ENCODE peak calls at places on chromosome 6, in six cellular contexts. B is heart left ventricle, H is IMR-90, Y is transverse colon, X is A549, Z is suprapubic skin. M is an unnamed sample.

GRCh38 chr6:19995575-19996257 is 158.5 kb downstream of the ID4 start:
- DNase-seq in B (no peak), H (no peak), Z (no peak), Y (no peak), X (no peak), M (no peak)

GRCh38 chr6:76697585-76697984 is 625.1 kb upstream of the IMPG1 start:
- DNase-seq in Z (no peak), H (peak; percentile 18), B (no peak), Y (no peak), X (no peak), M (no peak)

GRCh38 chr6:125245523-125246264 is 56.1 kb downstream of the HDDC2 start:
- DNase-seq in X (no peak), B (no peak), Z (no peak), Y (peak; percentile 45), H (no peak), M (no peak)

GRCh38 chr6:166581091-166581511 is 5.4 kb downstream of the RAMACL start:
- DNase-seq in H (no peak), Y (no peak), X (no peak), B (no peak), Z (no peak), M (no peak)

GRCh38 chr6:113750148-113750547 is 107.0 kb upstream of the MARCKS start:
- DNase-seq in Z (no peak), X (no peak), B (no peak), H (no peak), Y (no peak), M (no peak)

GRCh38 chr6:46378882-46379405 is 112.3 kb downstream of the RCAN2 start:
- DNase-seq in B (no peak), H (no peak), Y (no peak), Z (no peak), X (no peak), M (no peak)

GRCh38 chr6:2765896-2766766 is 938 bp downstream of the WRNIP1 start:
- DNase-seq in B (peak; percentile 82), H (peak; percentile 30), Z (peak; percentile 79), Y (peak; percentile 56), X (peak; percentile 23), M (peak; percentile 88)

GRCh38 chr6:14129572-14129971 is 12.0 kb downstream of the CD83 start:
- DNase-seq in H (peak; percentile 80), Y (peak; percentile 60), B (no peak), Z (no peak), X (peak; percentile 51), M (no peak)

GRCh38 chr6:90195094-90195793 is 101.4 kb downstream of the BACH2 start:
- DNase-seq in Y (no peak), X (no peak), H (no peak), B (no peak), Z (no peak), M (no peak)

GRCh38 chr6:116268589-116269293 is 11.0 kb downstream of the TSPYL1 start:
- DNase-seq in Y (no peak), X (peak; percentile 44), H (peak; percentile 86), Z (no peak), B (no peak), M (no peak)

GRCh38 chr6:162421004-162421403 is 306.6 kb downstream of the PRKN start:
- DNase-seq in B (no peak), Z (no peak), Y (no peak), H (no peak), X (no peak), M (no peak)

GRCh38 chr6:167237438-167237837 is 53.7 kb upstream of the UNC93A start:
- DNase-seq in X (no peak), H (no peak), Y (no peak), Z (no peak), B (no peak), M (no peak)

GRCh38 chr6:2665169-2666070 is 85.3 kb downstream of the MYLK4 start:
- DNase-seq in B (no peak), X (no peak), Y (no peak), H (peak; percentile 20), Z (no peak), M (no peak)

GRCh38 chr6:137033828-137034227 is 10.9 kb downstream of the IL20RA start:
- DNase-seq in Y (no peak), X (no peak), B (no peak), Z (no peak), H (no peak), M (no peak)

GRCh38 chr6:148263961-148264360 is 78.7 kb upstream of the SASH1 start:
- DNase-seq in Z (no peak), Y (no peak), X (no peak), B (no peak), H (peak; percentile 20), M (no peak)

GRCh38 chr6:42163941-42164340 is 9.2 kb upstream of the GUCA1A start:
- DNase-seq in Y (no peak), B (no peak), H (peak; percentile 65), X (no peak), Z (no peak), M (no peak)

GRCh38 chr6:90220273-90220672 is 76.4 kb downstream of the BACH2 start:
- DNase-seq in Y (no peak), H (no peak), Z (no peak), B (no peak), X (no peak), M (no peak)

GRCh38 chr6:110256366-110256765 is 76.1 kb downstream of the CDC40 start:
- DNase-seq in Y (no peak), H (no peak), X (no peak), B (no peak), Z (no peak), M (no peak)

GRCh38 chr6:152313542-152314482 is 323.4 kb downstream of the SYNE1 start:
- DNase-seq in B (no peak), H (peak; percentile 85), Z (no peak), Y (no peak), X (no peak), M (no peak)

GRCh38 chr6:3661390-3661789 is 90.1 kb downstream of the PXDC1 start:
- DNase-seq in B (no peak), X (no peak), H (no peak), Y (no peak), Z (no peak), M (no peak)

GRCh38 chr6:158536891-158537798 is 22.7 kb upstream of the TMEM181 start:
- DNase-seq in B (peak; percentile 63), Y (peak; percentile 19), H (no peak), Z (no peak), X (no peak), M (no peak)

GRCh38 chr6:149320745-149321240 is 3.3 kb downstream of the TAB2 start:
- DNase-seq in H (no peak), B (no peak), Y (no peak), X (no peak), Z (no peak), M (no peak)

GRCh38 chr6:12882761-12883290 is 166.3 kb downstream of the PHACTR1 start:
- DNase-seq in Z (no peak), B (no peak), Y (no peak), X (no peak), H (no peak), M (no peak)

GRCh38 chr6:4946521-4946920 is 57.3 kb downstream of the RPP40 start:
- DNase-seq in H (no peak), X (no peak), Y (no peak), Z (no peak), B (no peak), M (no peak)

GRCh38 chr6:138594042-138594636 is 94.8 kb upstream of the NHSL1 start:
- DNase-seq in Z (no peak), X (no peak), Y (no peak), B (no peak), H (no peak), M (no peak)

GRCh38 chr6:90151827-90152449 is 144.7 kb downstream of the BACH2 start:
- DNase-seq in X (no peak), Z (no peak), B (no peak), Y (no peak), H (no peak), M (no peak)

GRCh38 chr6:26240157-26240980 is 124.6 kb upstream of the BTN3A2 start:
- DNase-seq in X (no peak), B (peak; percentile 69), Y (peak; percentile 50), H (peak; percentile 93), Z (no peak), M (peak; percentile 90)
- TF ChIP-seq POLR2A in X (no peak), B (peak; percentile 32), Y (peak; percentile 92), H (peak; percentile 94), Z (no peak), M (no peak)

GRCh38 chr6:111550953-111551352 is 54.7 kb downstream of the TRAF3IP2 start:
- DNase-seq in X (no peak), Y (no peak), Z (no peak), B (no peak), H (no peak), M (no peak)

GRCh38 chr6:111552999-111553398 is 52.7 kb downstream of the TRAF3IP2 start:
- DNase-seq in H (no peak), X (no peak), Z (no peak), B (no peak), Y (no peak), M (no peak)

GRCh38 chr6:111551521-111552231 is 54.0 kb downstream of the TRAF3IP2 start:
- DNase-seq in X (no peak), Z (no peak), H (no peak), Y (peak; percentile 59), B (no peak), M (no peak)

GRCh38 chr6:111553580-111553979 is 52.1 kb downstream of the TRAF3IP2 start:
- DNase-seq in X (no peak), H (no peak), Y (no peak), B (no peak), Z (no peak), M (no peak)

GRCh38 chr6:111552241-111552744 is 53.4 kb downstream of the TRAF3IP2 start:
- DNase-seq in H (peak; percentile 98), Y (peak; percentile 46), X (no peak), B (no peak), Z (no peak), M (peak; percentile 91)
- TF ChIP-seq POLR2A in H (no peak), Y (no peak), X (no peak), B (no peak), Z (no peak), M (no peak)

GRCh38 chr6:153525998-153526397 is 394.9 kb upstream of the RGS17 start:
- DNase-seq in H (no peak), B (no peak), Z (no peak), X (no peak), Y (no peak), M (no peak)

GRCh38 chr6:153526479-153526878 is 395.4 kb upstream of the RGS17 start:
- DNase-seq in X (no peak), H (no peak), Z (no peak), B (no peak), Y (no peak), M (no peak)

DNA sequence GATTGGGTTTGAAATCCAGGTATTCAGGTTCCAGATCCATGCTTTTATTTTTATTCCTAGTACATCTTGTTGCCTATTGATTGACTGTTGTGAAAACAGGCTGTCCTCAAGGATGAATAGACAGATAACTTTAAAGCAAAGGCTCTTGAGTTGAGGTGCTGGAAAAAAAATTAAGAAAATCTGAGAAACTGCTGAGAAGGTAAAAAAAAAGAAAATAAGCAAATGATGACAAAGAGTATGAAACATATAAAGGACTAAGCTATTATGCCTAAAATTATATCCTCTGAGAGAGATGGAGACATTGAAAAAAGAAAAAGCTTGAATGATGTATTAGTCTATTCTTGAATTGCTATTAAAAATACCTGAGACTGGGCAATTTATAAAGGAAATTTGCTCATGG is 392.3 kb upstream of the RGS17 start:
- DNase-seq in Y (no peak), B (no peak), H (no peak), Z (no peak), X (no peak), M (no peak)
- TF ChIP-seq POLR2A in Y (no peak), B (no peak), H (no peak), Z (no peak), X (no peak), M (no peak)

GRCh38 chr6:10694302-10695085 is at the start of the genes C6orf52 and PAK1IP1:
- DNase-seq in Y (peak; percentile 95), X (peak; percentile 88), Z (peak; percentile 97), B (peak; percentile 94), H (peak; percentile 91), M (peak; percentile 92)
- TF ChIP-seq POLR2A in Y (peak; percentile 92), X (peak; percentile 89), Z (peak; percentile 50), B (peak; percentile 84), H (peak; percentile 90), M (no peak)